ENCODE peak calls at places on chromosomes 1 and 21, in five cellular contexts. One of them, this sample, is unnamed.
A peak's percentile ranks its signal among the peaks of the same experiment; 100 is the strongest.

GRCh38 chr1:10556430-10557005 is 81.8 kb downstream of the PEX14 start:
- DNase-seq in HCT116: no peak
- DNase-seq in neuronal stem cell: no peak
- DNase-seq in IMR-90: no peak
- DNase-seq in neural progenitor cell: no peak
- DNase-seq in this sample: no peak

GRCh38 chr1:169483500-169483966 is 2.2 kb downstream of the SLC19A2 start:
- DNase-seq in HCT116: no peak
- DNase-seq in neuronal stem cell: no peak
- DNase-seq in IMR-90: peak; percentile 79
- DNase-seq in neural progenitor cell: no peak
- DNase-seq in this sample: no peak

GRCh38 chr1:183871568-183871967 is 66.6 kb downstream of the RGL1 start:
- DNase-seq in HCT116: no peak
- DNase-seq in neuronal stem cell: no peak
- DNase-seq in IMR-90: no peak
- DNase-seq in neural progenitor cell: no peak
- DNase-seq in this sample: no peak

GRCh38 chr1:207304710-207305151 is 16.7 kb upstream of the CD55 start:
- DNase-seq in HCT116: peak; percentile 48
- DNase-seq in neuronal stem cell: no peak
- DNase-seq in IMR-90: peak; percentile 74
- DNase-seq in neural progenitor cell: no peak
- DNase-seq in this sample: no peak

GRCh38 chr1:924619-925323 is 1.0 kb downstream of the SAMD11 start:
- DNase-seq in HCT116: no peak
- DNase-seq in neuronal stem cell: no peak
- DNase-seq in IMR-90: peak; percentile 36
- DNase-seq in neural progenitor cell: peak; percentile 81
- DNase-seq in this sample: no peak

GRCh38 chr1:226690460-226690982 is 48.6 kb downstream of the ITPKB start:
- DNase-seq in HCT116: no peak
- DNase-seq in neuronal stem cell: no peak
- DNase-seq in IMR-90: peak; percentile 54
- DNase-seq in neural progenitor cell: no peak
- DNase-seq in this sample: no peak

GRCh38 chr1:117634631-117635030 is 28.8 kb downstream of the TENT5C start:
- DNase-seq in HCT116: no peak
- DNase-seq in neuronal stem cell: no peak
- DNase-seq in IMR-90: no peak
- DNase-seq in neural progenitor cell: no peak
- DNase-seq in this sample: no peak

GRCh38 chr1:230028602-230029223 is 38.3 kb upstream of the GALNT2 start:
- DNase-seq in HCT116: no peak
- DNase-seq in neuronal stem cell: no peak
- DNase-seq in IMR-90: no peak
- DNase-seq in neural progenitor cell: no peak
- DNase-seq in this sample: no peak

GRCh38 chr1:186943891-186944686 is 115.3 kb downstream of the PLA2G4A start:
- DNase-seq in HCT116: no peak
- DNase-seq in neuronal stem cell: no peak
- DNase-seq in IMR-90: no peak
- DNase-seq in neural progenitor cell: no peak
- DNase-seq in this sample: no peak

GRCh38 chr1:31155216-31155806 is 84.4 kb downstream of the NKAIN1 start:
- DNase-seq in HCT116: no peak
- DNase-seq in neuronal stem cell: peak; percentile 62
- DNase-seq in IMR-90: peak; percentile 32
- DNase-seq in neural progenitor cell: peak; percentile 88
- DNase-seq in this sample: peak; percentile 79

GRCh38 chr21:26061437-26061836 is 109.1 kb downstream of the APP start:
- DNase-seq in HCT116: no peak
- DNase-seq in neuronal stem cell: no peak
- DNase-seq in IMR-90: peak; percentile 71
- DNase-seq in neural progenitor cell: no peak
- DNase-seq in this sample: no peak

GRCh38 chr1:6962956-6963915 is 178.0 kb downstream of the CAMTA1 start:
- DNase-seq in HCT116: peak; percentile 88
- DNase-seq in neuronal stem cell: peak; percentile 97
- DNase-seq in IMR-90: no peak
- DNase-seq in neural progenitor cell: peak; percentile 99
- DNase-seq in this sample: peak; percentile 91

GRCh38 chr21:39087238-39087975 is 95.8 kb downstream of the PSMG1 start:
- DNase-seq in HCT116: no peak
- DNase-seq in neuronal stem cell: peak; percentile 12
- DNase-seq in IMR-90: no peak
- DNase-seq in neural progenitor cell: peak; percentile 40
- DNase-seq in this sample: peak; percentile 15

GRCh38 chr1:171754381-171754705 is 12.5 kb upstream of the VAMP4 start:
- DNase-seq in HCT116: no peak
- DNase-seq in neuronal stem cell: no peak
- DNase-seq in IMR-90: peak; percentile 86
- DNase-seq in neural progenitor cell: no peak
- DNase-seq in this sample: no peak

GRCh38 chr21:25220169-25220568 is 387.1 kb downstream of the MRPL39 start:
- DNase-seq in HCT116: no peak
- DNase-seq in neuronal stem cell: no peak
- DNase-seq in IMR-90: no peak
- DNase-seq in neural progenitor cell: no peak
- DNase-seq in this sample: no peak

GRCh38 chr21:15614757-15615156 is 115.0 kb upstream of the USP25 start:
- DNase-seq in HCT116: no peak
- DNase-seq in neuronal stem cell: no peak
- DNase-seq in IMR-90: no peak
- DNase-seq in neural progenitor cell: no peak
- DNase-seq in this sample: no peak

GRCh38 chr1:189619682-189620332 is 857.9 kb downstream of the BRINP3 start:
- DNase-seq in HCT116: peak; percentile 91
- DNase-seq in neuronal stem cell: no peak
- DNase-seq in IMR-90: peak; percentile 93
- DNase-seq in neural progenitor cell: no peak
- DNase-seq in this sample: no peak

GRCh38 chr1:47675047-47675675 is 237.3 kb downstream of the FOXD2 start:
- DNase-seq in HCT116: no peak
- DNase-seq in neuronal stem cell: no peak
- DNase-seq in IMR-90: no peak
- DNase-seq in neural progenitor cell: no peak
- DNase-seq in this sample: no peak
- H3K4me2 ChIP-seq in HCT116: no peak overlapping the region
- H3K4me2 ChIP-seq in neuronal stem cell: no peak overlapping the region
- H3K4me2 ChIP-seq in IMR-90: no peak overlapping the region
- H3K4me2 ChIP-seq in neural progenitor cell: no peak overlapping the region
- H3K4me2 ChIP-seq in this sample: peak overlapping the region; percentile 89

DNA sequence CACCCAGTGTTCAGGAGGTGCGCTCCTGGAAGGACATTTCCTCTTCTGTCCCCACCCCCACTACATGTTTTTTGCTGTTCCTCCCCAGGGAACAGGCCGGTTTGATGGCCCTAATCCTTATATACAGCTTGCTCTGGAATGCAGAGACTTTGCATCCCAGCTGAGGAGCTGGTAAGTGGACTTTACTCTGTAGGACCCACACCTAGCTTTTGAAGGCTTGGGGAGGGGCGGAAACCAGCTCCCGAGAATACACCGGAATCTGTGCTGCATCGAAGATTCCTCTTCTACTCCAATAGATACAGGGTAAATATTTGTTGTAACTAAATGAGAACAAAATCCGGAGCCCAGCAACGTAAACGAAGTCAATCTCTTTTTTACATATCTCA is 1.2 kb upstream of the CGN start:
- DNase-seq in HCT116: no peak
- DNase-seq in neuronal stem cell: no peak
- DNase-seq in IMR-90: no peak
- DNase-seq in neural progenitor cell: peak; percentile 71
- DNase-seq in this sample: peak; percentile 24
- H3K4me2 ChIP-seq in HCT116: peak overlapping the region; percentile 91
- H3K4me2 ChIP-seq in neuronal stem cell: peak overlapping the region; percentile 66
- H3K4me2 ChIP-seq in IMR-90: no peak overlapping the region
- H3K4me2 ChIP-seq in neural progenitor cell: peak overlapping the region; percentile 98
- H3K4me2 ChIP-seq in this sample: peak overlapping the region; percentile 98

GRCh38 chr21:45128613-45129226 is 54.3 kb downstream of the ADARB1 start:
- DNase-seq in HCT116: peak; percentile 53
- DNase-seq in neuronal stem cell: no peak
- DNase-seq in IMR-90: peak; percentile 76
- DNase-seq in neural progenitor cell: peak; percentile 81
- DNase-seq in this sample: peak; percentile 86

GRCh38 chr21:45125347-45125746 is 51.0 kb downstream of the ADARB1 start:
- DNase-seq in HCT116: no peak
- DNase-seq in neuronal stem cell: no peak
- DNase-seq in IMR-90: no peak
- DNase-seq in neural progenitor cell: no peak
- DNase-seq in this sample: no peak

GRCh38 chr21:45127937-45128336 is 53.6 kb downstream of the ADARB1 start:
- DNase-seq in HCT116: no peak
- DNase-seq in neuronal stem cell: no peak
- DNase-seq in IMR-90: no peak
- DNase-seq in neural progenitor cell: no peak
- DNase-seq in this sample: no peak

GRCh38 chr21:45126085-45126687 is 51.8 kb downstream of the ADARB1 start:
- DNase-seq in HCT116: no peak
- DNase-seq in neuronal stem cell: no peak
- DNase-seq in IMR-90: no peak
- DNase-seq in neural progenitor cell: no peak
- DNase-seq in this sample: no peak

DNA sequence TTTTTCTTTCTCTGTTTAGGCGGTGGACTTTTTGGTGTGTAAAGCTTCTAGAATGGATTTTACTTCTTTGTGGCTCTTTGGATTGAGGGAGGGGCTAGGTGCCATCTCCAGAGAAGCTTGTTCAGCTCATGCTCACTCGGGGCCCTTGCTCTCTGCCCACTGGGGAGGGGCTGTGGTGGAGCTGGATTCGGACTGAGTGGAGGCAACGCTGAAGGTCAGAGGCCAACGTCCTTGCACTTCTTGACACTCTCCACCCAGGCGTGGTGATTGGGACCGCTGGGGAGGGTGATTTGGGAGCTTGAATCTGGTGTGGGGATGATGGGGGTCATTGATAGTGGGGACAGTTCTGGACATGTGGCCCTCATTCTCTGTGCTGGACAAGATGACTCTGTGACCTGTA is 52.6 kb downstream of the ADARB1 start:
- DNase-seq in HCT116: no peak
- DNase-seq in neuronal stem cell: no peak
- DNase-seq in IMR-90: no peak
- DNase-seq in neural progenitor cell: no peak
- DNase-seq in this sample: no peak
- H3K4me2 ChIP-seq in HCT116: no peak overlapping the region
- H3K4me2 ChIP-seq in neuronal stem cell: no peak overlapping the region
- H3K4me2 ChIP-seq in IMR-90: no peak overlapping the region
- H3K4me2 ChIP-seq in neural progenitor cell: no peak overlapping the region
- H3K4me2 ChIP-seq in this sample: no peak overlapping the region

GRCh38 chr21:41640756-41641509 is 125.9 kb downstream of the RIPK4 start:
- DNase-seq in HCT116: no peak
- DNase-seq in neuronal stem cell: no peak
- DNase-seq in IMR-90: peak; percentile 60
- DNase-seq in neural progenitor cell: no peak
- DNase-seq in this sample: no peak
- H3K4me2 ChIP-seq in HCT116: no peak overlapping the region
- H3K4me2 ChIP-seq in neuronal stem cell: no peak overlapping the region
- H3K4me2 ChIP-seq in IMR-90: no peak overlapping the region
- H3K4me2 ChIP-seq in neural progenitor cell: no peak overlapping the region
- H3K4me2 ChIP-seq in this sample: no peak overlapping the region

DNA sequence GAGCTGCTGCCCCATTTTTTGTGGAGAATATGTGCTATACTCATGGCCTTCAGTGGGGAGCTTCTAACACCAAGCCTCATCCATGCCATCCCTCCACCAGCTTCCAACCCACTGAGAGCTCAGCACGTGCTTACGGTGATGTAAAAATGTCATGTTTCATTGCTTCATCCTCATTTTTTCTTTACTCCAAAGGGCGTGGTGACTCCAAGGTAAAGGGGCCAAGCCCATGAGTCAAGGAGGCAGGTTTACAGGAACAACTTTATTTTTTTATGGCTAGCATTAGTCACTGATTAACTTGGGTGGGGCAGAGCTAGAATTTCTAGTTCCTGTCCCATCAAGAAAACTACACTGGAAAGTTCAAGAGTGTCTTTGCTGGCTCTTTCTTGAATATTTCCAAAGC is at the start of gene C1orf226:
- DNase-seq in HCT116: peak; percentile 67
- DNase-seq in neuronal stem cell: no peak
- DNase-seq in IMR-90: no peak
- DNase-seq in neural progenitor cell: no peak
- DNase-seq in this sample: no peak
- H3K4me2 ChIP-seq in HCT116: peak within 1 kb of the TSS; percentile 74
- H3K4me2 ChIP-seq in neuronal stem cell: no peak within 1 kb of the TSS
- H3K4me2 ChIP-seq in IMR-90: no peak within 1 kb of the TSS
- H3K4me2 ChIP-seq in neural progenitor cell: no peak within 1 kb of the TSS
- H3K4me2 ChIP-seq in this sample: no peak within 1 kb of the TSS

DNA sequence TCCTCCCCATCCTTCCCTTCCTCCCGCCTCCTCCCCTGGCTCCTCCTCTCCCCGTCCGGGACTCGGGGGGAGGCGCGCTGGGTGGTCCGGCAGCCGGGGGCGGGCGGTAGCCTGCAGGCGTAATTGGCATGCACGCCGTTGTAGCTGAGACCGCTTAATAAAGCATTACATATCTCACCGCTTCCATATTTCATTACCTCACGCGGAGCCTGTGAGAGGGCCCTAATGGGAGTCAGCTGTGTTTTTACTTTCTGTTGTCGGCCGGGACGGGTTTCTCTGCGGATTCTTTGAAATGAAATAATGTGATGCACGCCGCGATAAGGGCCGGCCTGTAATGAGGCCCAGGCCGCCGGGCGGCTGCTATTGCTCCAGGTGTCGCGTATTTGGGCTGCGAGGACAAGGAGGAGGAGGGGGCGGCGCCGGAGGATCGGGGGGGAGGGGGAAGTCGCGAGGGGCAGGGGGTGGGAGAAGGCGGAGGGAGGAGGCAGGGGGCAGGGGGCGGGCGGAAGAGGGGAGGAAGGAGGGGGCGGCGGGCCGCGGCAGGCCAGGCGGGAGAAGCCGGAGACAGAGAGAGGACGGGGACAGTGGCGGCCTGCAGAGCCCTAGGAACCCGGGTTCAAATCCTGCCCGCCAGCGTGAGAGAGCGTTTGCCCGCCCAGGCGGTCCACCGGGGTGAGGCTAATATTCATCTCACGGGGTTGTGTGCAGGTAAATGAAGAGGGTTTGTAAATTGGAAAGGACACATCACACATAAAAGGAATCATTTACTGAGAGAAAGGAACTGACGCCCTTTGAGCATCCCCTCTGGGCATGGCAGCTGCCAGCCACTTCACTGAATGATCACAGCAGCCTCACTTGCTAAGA is 95.6 kb downstream of the FOXD2 start:
- DNase-seq in HCT116: no peak
- DNase-seq in neuronal stem cell: peak; percentile 80
- DNase-seq in IMR-90: peak; percentile 52
- DNase-seq in neural progenitor cell: peak; percentile 94
- DNase-seq in this sample: no peak
- H3K4me2 ChIP-seq in HCT116: no peak overlapping the region
- H3K4me2 ChIP-seq in neuronal stem cell: peak overlapping the region; percentile 76
- H3K4me2 ChIP-seq in IMR-90: peak overlapping the region; percentile 44
- H3K4me2 ChIP-seq in neural progenitor cell: peak overlapping the region; percentile 90
- H3K4me2 ChIP-seq in this sample: no peak overlapping the region

DNA sequence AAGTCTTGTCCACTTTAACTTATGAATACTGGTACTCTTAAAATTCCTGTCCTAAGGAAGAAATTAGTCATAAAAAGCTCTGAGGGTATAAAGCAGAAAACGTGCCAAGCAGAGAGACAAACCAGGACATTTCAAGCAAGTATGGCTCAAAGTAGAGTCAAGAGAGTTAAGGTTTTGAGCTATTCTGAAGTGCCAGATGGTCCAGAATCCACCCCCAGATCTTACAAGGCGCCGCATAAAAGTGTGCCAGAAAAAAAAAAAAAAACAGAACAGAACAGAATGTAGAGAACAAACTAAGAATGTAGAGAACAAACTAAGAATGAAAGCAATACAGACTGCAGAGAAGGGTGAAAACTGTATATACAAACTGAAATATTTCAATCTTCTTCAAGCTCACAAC is 12.5 kb downstream of the EPS15 start:
- DNase-seq in HCT116: no peak
- DNase-seq in neuronal stem cell: no peak
- DNase-seq in IMR-90: peak; percentile 81
- DNase-seq in neural progenitor cell: no peak
- DNase-seq in this sample: peak; percentile 82
- H3K4me2 ChIP-seq in HCT116: no peak overlapping the region
- H3K4me2 ChIP-seq in neuronal stem cell: no peak overlapping the region
- H3K4me2 ChIP-seq in IMR-90: peak overlapping the region; percentile 72
- H3K4me2 ChIP-seq in neural progenitor cell: no peak overlapping the region
- H3K4me2 ChIP-seq in this sample: peak overlapping the region; percentile 75

This sample was measured in Karpas-422.